ENCODE peak calls at places on chromosomes 16 and 17, in five cellular contexts. X is HS-5, Z is cardiac muscle cell, L is neural progenitor cell, K is stromal cell of bone marrow. U is an unnamed sample.

GRCh38 chr17:6257339-6257738 is 177.6 kb downstream of the AIPL1 start:
- DNase-seq in L (peak; percentile 33), X (peak; percentile 8), Z (peak; percentile 50), K (no peak), U (no peak)

GRCh38 chr16:9976641-9977040 is 205.6 kb downstream of the GRIN2A start:
- DNase-seq in X (no peak), L (no peak), Z (no peak), K (no peak), U (no peak)

GRCh38 chr17:45376171-45376564 is 56.5 kb downstream of the ARHGAP27 start:
- DNase-seq in Z (no peak), X (no peak), L (no peak), K (no peak), U (no peak)

GRCh38 chr16:84247341-84247740 is 7.5 kb upstream of the KCNG4 start:
- DNase-seq in L (no peak), K (no peak), Z (no peak), X (no peak), U (no peak)

GRCh38 chr17:81339502-81340296 is 44.6 kb upstream of the SLC38A10 start:
- DNase-seq in L (peak; percentile 61), X (no peak), Z (no peak), K (no peak), U (no peak)

GRCh38 chr16:76985362-76985761 is 205.6 kb upstream of the MON1B start:
- DNase-seq in K (no peak), X (no peak), Z (peak; percentile 1), L (no peak), U (no peak)

GRCh38 chr17:56471661-56472060 is 121.8 kb upstream of the NOG start:
- DNase-seq in X (no peak), L (no peak), Z (no peak), K (no peak), U (no peak)

GRCh38 chr16:84780977-84781376 is 38.8 kb upstream of the CRISPLD2 start:
- DNase-seq in Z (no peak), X (no peak), K (no peak), L (no peak), U (no peak)

GRCh38 chr16:73396556-73396955 is 348.6 kb upstream of the ZFHX3 start:
- DNase-seq in L (no peak), Z (no peak), X (no peak), K (no peak), U (no peak)

GRCh38 chr17:83186751-83187421 is 107.5 kb downstream of the METRNL start:
- DNase-seq in L (no peak), X (no peak), Z (no peak), K (no peak), U (peak; percentile 3)

GRCh38 chr16:11380836-11381235 is 35.6 kb downstream of the RMI2 start:
- DNase-seq in L (no peak), K (no peak), X (no peak), Z (no peak), U (no peak)

GRCh38 chr17:68197997-68198930 is 49.6 kb upstream of the AMZ2 start:
- DNase-seq in Z (no peak), K (no peak), X (no peak), L (peak; percentile 16), U (no peak)

GRCh38 chr16:29806641-29807425 is 504 bp downstream of the MAZ start:
- DNase-seq in Z (peak; percentile 48), L (peak; percentile 82), K (no peak), X (no peak), U (peak; percentile 90)

GRCh38 chr16:76913046-76913445 is 277.9 kb upstream of the MON1B start:
- DNase-seq in K (peak; percentile 14), X (no peak), L (no peak), Z (no peak), U (no peak)

GRCh38 chr16:73268311-73268997 is 220.5 kb upstream of the ZFHX3 start:
- DNase-seq in Z (peak; percentile 6), X (no peak), K (no peak), L (peak; percentile 72), U (no peak)

GRCh38 chr17:354651-355556 is 2.3 kb upstream of the RPH3AL start:
- DNase-seq in Z (no peak), K (no peak), X (no peak), L (no peak), U (no peak)

GRCh38 chr16:3594316-3595109 is 16.9 kb downstream of the SLX4 start:
- DNase-seq in K (no peak), L (no peak), X (no peak), Z (no peak), U (no peak)

GRCh38 chr17:35432176-35433074 is at the start of gene SLFN12:
- DNase-seq in K (peak; percentile 94), X (peak; percentile 83), L (peak; percentile 26), Z (peak; percentile 96), U (no peak)

GRCh38 chr16:74275031-74275636 is 21.5 kb upstream of the PSMD7 start:
- DNase-seq in L (no peak), Z (peak; percentile 42), K (no peak), X (no peak), U (no peak)

GRCh38 chr17:81197409-81197795 is 25.4 kb downstream of the CEP131 start:
- DNase-seq in X (no peak), Z (no peak), K (no peak), L (no peak), U (no peak)

GRCh38 chr17:64077409-64077808 is 52.5 kb downstream of the ERN1 start:
- DNase-seq in Z (no peak), L (no peak), K (no peak), X (no peak), U (no peak)

GRCh38 chr16:4053663-4054479 is 62.4 kb downstream of the ADCY9 start:
- DNase-seq in K (peak; percentile 49), Z (peak; percentile 58), X (peak; percentile 47), L (no peak), U (no peak)

GRCh38 chr17:35021520-35022380 is 41.4 kb downstream of the LIG3 start:
- DNase-seq in L (no peak), Z (no peak), X (no peak), K (no peak), U (no peak)

GRCh38 chr16:78984324-78984723 is 616.2 kb downstream of the MAF start:
- DNase-seq in K (no peak), L (no peak), Z (no peak), X (no peak), U (no peak)

GRCh38 chr17:17692353-17693252 is 11.3 kb downstream of the RAI1 start:
- DNase-seq in Z (no peak), K (no peak), X (no peak), L (no peak), U (no peak)

GRCh38 chr17:40516581-40517285 is 15.3 kb upstream of the TNS4 start:
- DNase-seq in X (peak; percentile 53), K (no peak), L (no peak), Z (peak; percentile 22), U (no peak)